ENCODE peak calls at places on chromosomes 7 and 10, in six cellular contexts. M, U, F, X, P and R are unnamed samples.
A peak's percentile ranks its signal among the peaks of the same experiment; 100 is the strongest.

GRCh38 chr7:50660040-50660829 is 95.0 kb upstream of the DDC start:
- DNase-seq in U (no peak), F (no peak), M (no peak), X (no peak), P (no peak), R (no peak)

GRCh38 chr7:129032017-129032416 is 22.9 kb downstream of the TNPO3 start:
- DNase-seq in M (no peak), F (no peak), P (no peak), U (no peak), X (no peak), R (no peak)

GRCh38 chr10:62305813-62306212 is 37.2 kb upstream of the RTKN2 start:
- DNase-seq in U (peak; percentile 1), P (peak; percentile 10), X (no peak), M (peak; percentile 14), F (no peak), R (peak; percentile 7)

GRCh38 chr7:81195033-81195432 is 276.2 kb upstream of the SEMA3C start:
- DNase-seq in M (peak; percentile 20), F (no peak), X (no peak), U (peak; percentile 74), P (peak; percentile 38), R (no peak)

GRCh38 chr7:96014617-96015016 is 242.3 kb downstream of the DYNC1I1 start:
- DNase-seq in X (no peak), F (no peak), U (no peak), P (no peak), M (no peak), R (no peak)

GRCh38 chr7:108114117-108114841 is 15.9 kb downstream of the LAMB4 start:
- DNase-seq in F (no peak), P (no peak), M (peak; percentile 41), X (no peak), U (no peak), R (no peak)

GRCh38 chr10:406976-407375 is 271.7 kb downstream of the ZMYND11 start:
- DNase-seq in X (no peak), P (no peak), M (no peak), F (no peak), U (no peak), R (no peak)

GRCh38 chr10:69721690-69722310 is 79.9 kb upstream of the COL13A1 start:
- DNase-seq in F (no peak), U (peak; percentile 61), P (peak; percentile 74), X (no peak), M (peak; percentile 85), R (peak; percentile 80)

GRCh38 chr10:77448226-77448625 is 189.4 kb downstream of the KCNMA1 start:
- DNase-seq in P (no peak), M (no peak), U (no peak), X (peak; percentile 34), F (no peak), R (no peak)

GRCh38 chr10:120732643-120733313 is 118.4 kb upstream of the WDR11 start:
- DNase-seq in P (no peak), X (no peak), M (no peak), U (no peak), F (no peak), R (no peak)

GRCh38 chr7:111312966-111313365 is 222.0 kb downstream of the LRRN3 start:
- DNase-seq in F (no peak), X (no peak), M (peak; percentile 38), U (peak; percentile 18), P (peak; percentile 14), R (peak; percentile 6)

GRCh38 chr7:27359737-27360136 is 117.1 kb downstream of the EVX1 start:
- DNase-seq in X (no peak), P (no peak), U (no peak), M (no peak), F (no peak), R (no peak)

GRCh38 chr7:46544396-46545008 is 623.4 kb upstream of the IGFBP3 start:
- DNase-seq in F (no peak), U (peak; percentile 90), M (peak; percentile 94), P (peak; percentile 45), X (no peak), R (peak; percentile 86)

GRCh38 chr7:108086546-108086945 is 43.6 kb downstream of the LAMB4 start:
- DNase-seq in M (no peak), X (no peak), F (no peak), U (no peak), P (no peak), R (no peak)

GRCh38 chr10:13659887-13660544 is 73.3 kb downstream of the PRPF18 start:
- DNase-seq in X (peak; percentile 61), U (peak; percentile 50), P (peak; percentile 74), F (peak; percentile 30), M (peak; percentile 61), R (peak; percentile 49)

DNA sequence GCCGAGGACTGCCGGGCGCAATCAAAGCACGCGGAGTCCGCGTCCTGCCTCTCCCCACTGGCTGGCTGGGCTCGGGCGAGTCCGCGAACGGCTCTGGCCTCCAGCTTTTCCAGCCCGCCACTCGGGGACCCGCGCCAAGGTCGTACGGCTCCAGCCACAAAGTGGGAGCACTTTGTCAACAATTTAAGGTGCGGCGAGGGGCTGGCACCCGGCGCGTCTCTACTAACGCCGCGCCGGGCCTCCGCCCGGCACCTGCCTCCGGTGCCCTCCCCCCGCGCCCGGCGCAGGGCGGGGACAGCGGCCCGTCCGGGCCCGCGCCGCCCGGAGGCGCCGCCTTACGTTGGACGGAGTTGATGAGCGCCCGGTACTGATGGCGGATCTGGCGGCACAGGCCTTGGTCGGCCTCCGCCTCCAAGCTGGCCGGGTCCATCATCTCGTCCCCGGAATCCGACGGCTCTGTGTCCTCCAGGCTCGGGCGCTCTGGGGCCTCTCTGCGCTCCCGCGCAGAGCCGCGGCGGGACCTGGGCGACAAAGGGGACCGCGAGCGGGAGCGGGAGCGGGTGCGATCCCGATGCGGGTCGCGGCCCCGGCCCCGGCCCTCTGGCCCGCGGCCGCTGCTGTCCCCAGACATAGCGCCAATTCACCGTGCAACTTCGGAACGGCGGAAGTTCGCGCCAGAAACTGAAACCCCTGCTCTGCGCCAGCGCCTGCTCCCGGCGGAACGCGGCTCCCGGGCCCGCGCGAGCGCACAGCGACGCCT is at the start of gene NSMCE4A:
- DNase-seq in F (peak; percentile 42), M (peak; percentile 76), X (peak; percentile 77), P (peak; percentile 66), U (peak; percentile 71), R (peak; percentile 69)
- TF ChIP-seq CTCF in F (no peak), M (no peak), X (peak; percentile 69), P (no peak), U (peak; percentile 71), R (no peak)

GRCh38 chr10:46283217-46283944 is 3.4 kb upstream of the ANTXRL start:
- DNase-seq in P (peak; percentile 20), F (no peak), M (no peak), U (no peak), X (no peak), R (no peak)

GRCh38 chr10:46283945-46284285 is 2.9 kb upstream of the ANTXRL start:
- DNase-seq in X (no peak), M (no peak), U (no peak), F (no peak), P (no peak), R (no peak)

GRCh38 chr10:46285300-46285699 is 1.5 kb upstream of the ANTXRL start:
- DNase-seq in F (no peak), P (no peak), U (no peak), M (no peak), X (no peak), R (no peak)

GRCh38 chr10:46284286-46285229 is 2.2 kb upstream of the ANTXRL start:
- DNase-seq in X (peak; percentile 91), P (peak; percentile 64), M (peak; percentile 52), F (peak; percentile 15), U (peak; percentile 34), R (peak; percentile 52)

DNA sequence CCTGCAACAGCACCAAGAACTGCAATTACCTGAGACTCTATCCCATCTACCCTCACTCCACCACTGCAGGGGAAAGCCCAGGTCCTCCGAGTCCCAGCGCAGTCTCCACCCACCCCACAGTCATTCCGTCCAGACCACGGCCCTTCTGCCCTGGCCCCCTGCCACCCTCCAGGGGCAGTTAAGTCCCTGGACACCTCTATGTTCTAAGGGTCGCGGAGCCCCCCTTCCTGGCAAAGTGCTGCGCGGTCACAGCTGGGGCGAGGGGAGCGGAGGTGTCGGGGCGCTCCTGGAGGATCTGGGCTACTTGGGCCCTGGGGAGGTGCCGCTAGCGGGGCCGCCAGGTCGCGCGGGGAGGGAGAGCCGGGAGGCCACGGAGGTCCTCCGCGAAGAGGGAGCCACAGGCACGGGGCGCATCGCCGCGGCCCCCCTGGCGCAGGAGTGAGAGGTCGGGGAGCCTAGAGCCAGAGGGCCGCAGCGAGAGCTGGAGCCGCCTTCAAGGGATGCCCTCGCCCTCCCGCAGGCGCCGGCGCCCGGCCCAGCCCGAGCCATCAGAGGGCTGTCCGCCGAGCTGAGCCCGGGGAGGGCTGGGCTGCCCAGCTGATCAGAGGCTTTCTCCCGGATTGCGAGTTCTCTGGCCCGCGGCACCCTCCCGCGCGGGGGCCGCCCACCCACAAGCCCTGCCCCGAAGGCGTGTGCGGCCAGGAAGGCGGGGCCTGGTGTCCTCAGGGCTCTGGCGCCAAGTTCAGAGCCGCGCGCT is 4.2 kb upstream of the ANTXRL start:
- DNase-seq in P (peak; percentile 68), F (no peak), M (peak; percentile 84), X (peak; percentile 82), U (peak; percentile 62), R (peak; percentile 61)
- H3K4me3 ChIP-seq in P (peak overlapping the region; percentile 56), F (peak overlapping the region; percentile 40), M (peak overlapping the region; percentile 62), X (peak overlapping the region; percentile 32), U (peak overlapping the region; percentile 58), R (peak overlapping the region; percentile 20)

GRCh38 chr7:47991741-47992311 is 12.4 kb upstream of the HUS1 start:
- DNase-seq in F (peak; percentile 77), X (peak; percentile 90), U (peak; percentile 51), P (peak; percentile 71), M (peak; percentile 80), R (peak; percentile 77)

GRCh38 chr7:47992446-47992845 is 13.0 kb upstream of the HUS1 start:
- DNase-seq in U (no peak), M (peak; percentile 21), P (no peak), F (no peak), X (no peak), R (no peak)

GRCh38 chr7:47990592-47990991 is 11.2 kb upstream of the HUS1 start:
- DNase-seq in U (no peak), M (no peak), F (no peak), P (no peak), X (no peak), R (no peak)

GRCh38 chr7:47988496-47989386 is 9.3 kb upstream of the HUS1 start:
- DNase-seq in P (no peak), U (peak; percentile 5), F (no peak), X (no peak), M (peak; percentile 41), R (peak; percentile 16)

DNA sequence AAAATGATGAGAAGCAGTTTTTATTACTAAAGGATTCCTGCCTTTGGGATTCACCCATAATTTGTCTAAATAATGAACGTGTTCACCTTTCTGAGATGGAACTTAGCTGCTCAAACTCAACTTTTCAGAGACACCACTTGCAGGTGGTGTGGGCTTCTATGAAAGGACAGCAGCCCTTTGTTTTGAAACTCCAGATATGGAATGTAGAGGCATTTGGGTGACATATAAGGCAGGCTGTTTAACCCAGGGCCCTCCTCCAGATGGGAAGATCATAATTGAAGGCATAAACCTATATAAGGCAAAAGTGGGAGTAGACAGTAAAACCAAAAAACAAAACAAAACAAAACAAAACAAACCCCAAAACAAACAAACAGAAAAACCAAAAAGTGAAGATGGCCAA is 11.9 kb upstream of the HUS1 start:
- DNase-seq in M (no peak), U (no peak), P (no peak), F (no peak), X (no peak), R (no peak)
- TF ChIP-seq CTCF in M (no peak), U (no peak), P (no peak), F (no peak), X (no peak), R (no peak)

DNA sequence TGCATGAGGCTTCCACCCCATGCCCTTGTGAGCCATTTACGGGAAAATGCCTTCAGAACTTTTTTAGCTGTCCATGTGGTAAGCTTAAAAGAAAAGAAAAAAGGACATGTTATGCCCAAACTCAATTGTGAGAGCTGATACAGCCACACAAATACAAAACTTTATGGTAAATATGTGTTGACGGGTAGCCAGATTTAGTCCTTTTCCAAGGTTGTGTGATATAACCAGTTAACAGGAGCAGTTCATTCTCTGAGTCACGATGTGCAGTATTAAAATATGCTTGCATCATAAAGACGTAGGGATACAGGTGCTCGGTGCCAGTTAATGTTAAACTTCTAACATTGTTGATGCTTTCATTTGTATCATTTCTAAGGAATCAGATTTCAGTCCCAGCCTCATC is 350.4 kb downstream of the DNAJB6 start:
- DNase-seq in P (no peak), M (no peak), X (no peak), F (no peak), U (no peak), R (no peak)
- H3K4me3 ChIP-seq in P (no peak overlapping the region), M (no peak overlapping the region), X (no peak overlapping the region), F (no peak overlapping the region), U (no peak overlapping the region), R (no peak overlapping the region)